ENCODE peak calls at places on chromosomes 13 and 19, in ten cellular contexts. E is endothelial cell, G is progenitor cell of endocrine pancreas, Z is AG04450, W is NB4, C is neural progenitor cell, A is ascending aorta, J is nephron progenitor cell, T is brain microvascular endothelial cell, S is fibroblast of pulmonary artery. K is an unnamed sample.

GRCh38 chr13:51585696-51586095 is 1.4 kb downstream of the WDFY2 start:
- DNase-seq in E (no peak), G (no peak), Z (no peak), W (peak), C (no peak), A (no peak), J (no peak), T (peak), S (peak), K (no peak)

GRCh38 chr13:31236211-31236786 is 36.5 kb downstream of the B3GLCT start:
- DNase-seq in E (no peak), G (no peak), Z (peak), W (peak), C (peak), A (no peak), J (no peak), T (peak), S (peak), K (no peak)

GRCh38 chr19:8075158-8076086 is 22.9 kb downstream of the CCL25 start:
- DNase-seq in E (no peak), G (no peak), Z (no peak), W (no peak), C (no peak), A (no peak), J (no peak), T (no peak), S (no peak), K (no peak)

GRCh38 chr19:54352041-54352440 is 12.7 kb downstream of the LAIR1 start:
- DNase-seq in E (no peak), G (no peak), Z (no peak), W (no peak), C (no peak), A (no peak), J (no peak), T (no peak), S (no peak), K (no peak)

GRCh38 chr13:49760555-49760954 is 31.9 kb downstream of the KPNA3 start:
- DNase-seq in E (no peak), G (no peak), Z (no peak), W (no peak), C (no peak), A (no peak), J (no peak), T (no peak), S (no peak), K (no peak)

GRCh38 chr13:78192721-78193120 is 274.1 kb upstream of the EDNRB start:
- DNase-seq in E (no peak), G (no peak), Z (peak), W (no peak), C (no peak), A (no peak), J (no peak), T (no peak), S (peak), K (no peak)

GRCh38 chr19:40640744-40641143 is 39.6 kb downstream of the LTBP4 start:
- DNase-seq in E (no peak), G (no peak), Z (no peak), W (peak), C (no peak), A (peak), J (no peak), T (peak), S (peak), K (no peak)

GRCh38 chr13:92768592-92768991 is 458.0 kb upstream of the GPC6 start:
- DNase-seq in E (no peak), G (no peak), Z (no peak), W (no peak), C (no peak), A (no peak), J (no peak), T (no peak), S (no peak), K (no peak)

GRCh38 chr19:18239303-18239702 is 13.1 kb upstream of the PDE4C start:
- DNase-seq in E (peak), G (no peak), Z (no peak), W (peak), C (peak), A (no peak), J (peak), T (no peak), S (no peak), K (no peak)

GRCh38 chr19:51136891-51137551 is 5.1 kb upstream of the SIGLEC7 start:
- DNase-seq in E (no peak), G (no peak), Z (no peak), W (peak), C (no peak), A (peak), J (no peak), T (no peak), S (no peak), K (no peak)

GRCh38 chr19:29855087-29855486 is 43.3 kb downstream of the CCNE1 start:
- DNase-seq in E (no peak), G (no peak), Z (no peak), W (no peak), C (no peak), A (no peak), J (no peak), T (no peak), S (no peak), K (no peak)

GRCh38 chr19:18193388-18194207 is 580 bp downstream of the MPV17L2 start:
- DNase-seq in E (peak), G (no peak), Z (no peak), W (peak), C (peak), A (no peak), J (no peak), T (no peak), S (no peak), K (no peak)

GRCh38 chr19:3175761-3176714 is 2.5 kb upstream of the S1PR4 start:
- DNase-seq in E (no peak), G (no peak), Z (no peak), W (no peak), C (no peak), A (no peak), J (no peak), T (no peak), S (peak), K (no peak)

GRCh38 chr13:110726726-110727125 is 13.2 kb downstream of the ING1 start:
- DNase-seq in E (no peak), G (no peak), Z (no peak), W (peak), C (no peak), A (no peak), J (no peak), T (no peak), S (no peak), K (no peak)

GRCh38 chr19:28023064-28023463 is 1189.9 kb downstream of the UQCRFS1 start:
- DNase-seq in E (no peak), G (no peak), Z (no peak), W (no peak), C (no peak), A (no peak), J (no peak), T (no peak), S (peak), K (no peak)

GRCh38 chr19:49362926-49363264 is 679 bp upstream of the TEAD2 start:
- DNase-seq in E (peak), G (no peak), Z (no peak), W (no peak), C (no peak), A (peak), J (peak), T (peak), S (peak), K (no peak)

GRCh38 chr19:16795042-16795441 is 34.2 kb upstream of the SIN3B start:
- DNase-seq in E (no peak), G (no peak), Z (no peak), W (no peak), C (no peak), A (no peak), J (no peak), T (no peak), S (no peak), K (no peak)

GRCh38 chr13:111945086-111945485 is 121.9 kb upstream of the SOX1 start:
- DNase-seq in E (no peak), G (no peak), Z (no peak), W (no peak), C (no peak), A (no peak), J (no peak), T (no peak), S (no peak), K (no peak)

GRCh38 chr19:17902701-17903100 is 30.1 kb upstream of the CCDC124 start:
- DNase-seq in E (no peak), G (no peak), Z (peak), W (no peak), C (no peak), A (no peak), J (no peak), T (peak), S (peak), K (no peak)

GRCh38 chr13:84655677-84656076 is 773.4 kb upstream of the SLITRK1 start:
- DNase-seq in E (no peak), G (no peak), Z (no peak), W (no peak), C (no peak), A (no peak), J (no peak), T (peak), S (peak), K (no peak)

GRCh38 chr19:32345261-32346207 is at the start of gene ZNF507:
- DNase-seq in E (peak), G (peak), Z (no peak), W (peak), C (peak), A (peak), J (peak), T (peak), S (peak), K (peak)

GRCh38 chr13:48594080-48594815 is 59.5 kb upstream of the CYSLTR2 start:
- DNase-seq in E (no peak), G (no peak), Z (no peak), W (no peak), C (peak), A (no peak), J (no peak), T (no peak), S (no peak), K (no peak)

GRCh38 chr13:113106666-113107065 is 1.1 kb downstream of the F7 start:
- DNase-seq in E (no peak), G (no peak), Z (no peak), W (no peak), C (no peak), A (no peak), J (no peak), T (no peak), S (no peak), K (no peak)

GRCh38 chr19:48913114-48913513 is 13.0 kb downstream of the NUCB1 start:
- DNase-seq in E (no peak), G (no peak), Z (no peak), W (peak), C (peak), A (no peak), J (no peak), T (no peak), S (no peak), K (no peak)

GRCh38 chr13:103772576-103772975 is 706.4 kb upstream of the SLC10A2 start:
- DNase-seq in E (no peak), G (no peak), Z (no peak), W (peak), C (no peak), A (no peak), J (no peak), T (no peak), S (no peak), K (no peak)
- TF ChIP-seq CTCF in E (peak), G (peak), Z (no peak), W (peak), C (peak), A (no peak), J (peak), T (peak), S (peak), K (no peak)

DNA sequence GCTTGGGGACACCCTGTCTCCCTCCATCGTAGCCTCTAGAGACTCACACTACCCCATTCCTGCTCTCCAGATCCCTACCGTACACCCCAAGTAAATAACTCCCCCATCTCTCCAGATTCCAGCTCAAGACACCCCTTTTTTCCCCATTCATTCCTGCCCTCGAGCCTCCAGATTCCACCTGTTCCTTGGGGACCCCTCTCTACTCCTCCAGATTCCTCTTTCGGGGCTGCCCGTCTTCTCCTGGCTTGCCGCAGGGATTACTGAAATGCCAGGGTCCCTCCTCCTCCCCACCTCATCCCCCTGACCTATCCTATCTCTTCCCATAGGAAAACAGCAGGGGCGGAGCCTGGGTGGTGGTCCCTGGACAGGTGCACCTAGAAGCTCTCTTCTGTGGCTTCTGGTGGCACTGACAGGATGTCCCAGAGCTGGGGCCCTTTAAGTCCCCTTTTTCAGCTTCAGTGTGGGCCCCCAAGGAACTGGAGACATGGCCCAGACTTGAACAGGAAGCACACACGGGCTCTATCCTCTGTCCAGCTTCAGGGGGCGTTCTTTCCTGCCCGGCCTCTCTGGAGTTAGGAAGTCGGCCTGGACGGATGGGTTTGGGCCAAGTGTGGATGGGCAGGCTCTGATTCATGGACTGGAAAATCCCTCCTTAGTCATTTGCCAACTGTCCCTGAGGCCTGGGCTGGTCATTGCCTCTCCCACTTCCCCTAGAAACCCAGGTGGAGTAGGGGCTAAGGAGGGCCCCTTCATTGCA is 1.2 kb downstream of the ZSWIM4 start:
- DNase-seq in E (no peak), G (no peak), Z (peak), W (peak), C (peak), A (peak), J (peak), T (peak), S (peak), K (peak)
- TF ChIP-seq CTCF in E (no peak), G (no peak), Z (peak), W (no peak), C (no peak), A (no peak), J (no peak), T (peak), S (peak), K (no peak)

GRCh38 chr13:39676315-39676876 is 20.9 kb downstream of the COG6 start:
- DNase-seq in E (no peak), G (no peak), Z (no peak), W (peak), C (peak), A (no peak), J (no peak), T (peak), S (peak), K (no peak)
- TF ChIP-seq CTCF in E (peak), G (peak), Z (peak), W (no peak), C (peak), A (no peak), J (peak), T (peak), S (peak), K (no peak)

DNA sequence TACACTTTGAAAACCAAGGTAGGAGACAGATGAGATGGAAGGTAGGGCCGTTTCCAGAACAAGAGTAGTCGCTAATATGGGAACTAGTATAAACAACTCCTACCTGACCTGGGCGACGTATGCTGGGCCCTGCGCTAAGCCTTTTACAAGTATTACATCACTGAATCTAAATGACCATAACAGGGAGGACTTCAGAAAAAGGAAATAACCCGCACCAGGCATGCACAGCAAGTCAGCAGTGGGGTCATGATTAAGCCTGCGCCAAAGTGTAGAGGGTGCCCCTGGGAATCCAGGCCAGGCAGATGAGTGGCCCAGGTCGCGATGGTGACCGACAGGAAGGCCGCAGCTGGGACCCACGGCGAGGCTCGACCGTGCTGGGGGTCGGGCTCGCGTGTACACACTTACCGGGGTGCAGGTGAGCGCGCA is 597 bp downstream of the ATP13A1 start:
- DNase-seq in E (peak), G (no peak), Z (no peak), W (peak), C (no peak), A (no peak), J (no peak), T (no peak), S (no peak), K (no peak)
- TF ChIP-seq CTCF in E (no peak), G (no peak), Z (no peak), W (no peak), C (no peak), A (no peak), J (no peak), T (no peak), S (no peak), K (no peak)

DNA sequence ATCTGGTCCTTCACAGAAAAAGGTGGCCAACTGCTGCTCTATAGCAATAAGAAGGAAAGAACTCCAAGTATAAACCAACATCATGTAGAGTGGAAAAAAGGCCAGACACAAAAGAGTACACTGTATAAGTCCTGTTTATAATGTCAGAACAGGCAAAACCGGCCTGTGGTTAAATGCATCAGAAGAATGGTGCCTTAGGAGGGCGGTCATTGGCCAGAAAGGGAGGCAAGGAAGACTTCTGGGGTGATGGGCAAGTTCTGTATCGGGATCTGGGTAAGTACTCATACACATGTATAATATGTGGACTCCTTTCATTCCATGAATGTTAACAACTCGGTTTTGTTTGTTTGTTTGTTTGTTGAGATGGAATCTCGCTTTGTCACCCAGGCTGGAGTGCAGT is 4.1 kb downstream of the ETHE1 start:
- DNase-seq in E (no peak), G (no peak), Z (no peak), W (no peak), C (no peak), A (no peak), J (no peak), T (no peak), S (no peak), K (no peak)
- TF ChIP-seq CTCF in E (no peak), G (no peak), Z (no peak), W (no peak), C (no peak), A (no peak), J (no peak), T (no peak), S (no peak), K (no peak)